ENCODE peak calls at places on chromosomes 16 and 17, in four cellular contexts. U, A, P and R are unnamed samples.

GRCh38 chr16:31200821-31201510 is 1.6 kb downstream of the PYCARD start:
- DNase-seq in U (no peak), A (no peak), P (peak; percentile 75), R (no peak)

GRCh38 chr17:7843536-7844291 is 9.7 kb downstream of the KDM6B start:
- DNase-seq in U (peak; percentile 93), A (peak; percentile 40), P (peak; percentile 94), R (no peak)

GRCh38 chr17:50935201-50936124 is 69.3 kb upstream of the TOB1 start:
- DNase-seq in U (no peak), A (no peak), P (no peak), R (no peak)

GRCh38 chr17:42655528-42655927 is 3.6 kb upstream of the TUBG2 start:
- DNase-seq in U (no peak), A (no peak), P (no peak), R (no peak)

GRCh38 chr16:75475420-75475847 is 10.9 kb upstream of the TMEM170A start:
- DNase-seq in U (no peak), A (no peak), P (no peak), R (no peak)

GRCh38 chr16:14301150-14302030 is 230.3 kb downstream of the MRTFB start:
- DNase-seq in U (no peak), A (no peak), P (peak; percentile 74), R (no peak)

GRCh38 chr17:65167581-65167980 is 30.4 kb downstream of the RGS9 start:
- DNase-seq in U (no peak), A (no peak), P (no peak), R (no peak)

GRCh38 chr16:57676624-57677085 is 8.5 kb downstream of the ADGRG3 start:
- DNase-seq in U (no peak), A (no peak), P (no peak), R (no peak)

GRCh38 chr17:27607692-27608091 is 23.3 kb upstream of the LGALS9 start:
- DNase-seq in U (no peak), A (no peak), P (no peak), R (no peak)

GRCh38 chr16:14249291-14250032 is 178.3 kb downstream of the MRTFB start:
- DNase-seq in U (peak; percentile 46), A (peak; percentile 15), P (peak; percentile 66), R (peak; percentile 2)

GRCh38 chr16:50193594-50193993 is 40.5 kb downstream of the TENT4B start:
- DNase-seq in U (no peak), A (no peak), P (no peak), R (no peak)

GRCh38 chr17:67245694-67246397 is 850 bp upstream of the HELZ start:
- DNase-seq in U (peak; percentile 37), A (no peak), P (peak; percentile 52), R (no peak)

GRCh38 chr17:57397402-57397801 is 141.1 kb downstream of the MSI2 start:
- DNase-seq in U (no peak), A (no peak), P (no peak), R (no peak)

GRCh38 chr17:44122825-44123355 is 551 bp downstream of the HDAC5 start:
- DNase-seq in U (no peak), A (no peak), P (peak; percentile 37), R (no peak)

GRCh38 chr17:1977583-1978395 is 47.3 kb downstream of the RTN4RL1 start:
- DNase-seq in U (no peak), A (no peak), P (peak; percentile 14), R (no peak)

GRCh38 chr17:13736915-13737314 is 135.2 kb upstream of the HS3ST3A1 start:
- DNase-seq in U (no peak), A (peak; percentile 71), P (no peak), R (peak; percentile 27)

GRCh38 chr17:49836111-49837030 is 11.5 kb downstream of the TAC4 start:
- DNase-seq in U (no peak), A (no peak), P (no peak), R (no peak)

GRCh38 chr16:58501242-58502131 is 1.5 kb downstream of the NDRG4 start:
- DNase-seq in U (no peak), A (no peak), P (peak; percentile 52), R (no peak)

GRCh38 chr16:9846362-9847099 is 335.7 kb downstream of the GRIN2A start:
- DNase-seq in U (no peak), A (no peak), P (no peak), R (no peak)

GRCh38 chr16:65773319-65773874 is 593.1 kb upstream of the CDH5 start:
- DNase-seq in U (no peak), A (no peak), P (no peak), R (no peak)